ENCODE peak calls at places on chromosomes 11 and 22, in seven cellular contexts. G is right cardiac atrium; J is lower lobe of right lung; V is HepG2; Z is fibroblast of lung; K is heart right ventricle; B is CD8-positive, alpha-beta T cell. S is an unnamed sample. For H3K27me3, the result is how much of the 10 kb centered on the place peaks cover.

GRCh38 chr11:130422251-130422995 is 6.0 kb downstream of the ADAMTS8 start:
- DNase-seq in V (no peak), B (no peak), Z (no peak), G (no peak), J (no peak), K (no peak), S (no peak)

GRCh38 chr11:112195906-112196305 is 20.6 kb downstream of the BCO2 start:
- DNase-seq in V (no peak), Z (peak), B (no peak), J (no peak), G (no peak), K (no peak), S (peak)

GRCh38 chr22:30314918-30315317 is 11.8 kb downstream of the TBC1D10A start:
- DNase-seq in G (no peak), B (peak), Z (peak), V (no peak), J (no peak), K (no peak), S (no peak)

GRCh38 chr22:37119872-37120271 is 10.4 kb upstream of the TMPRSS6 start:
- DNase-seq in Z (no peak), B (no peak), K (no peak), J (no peak), G (no peak), V (no peak), S (no peak)

GRCh38 chr11:116993599-116993998 is 104.6 kb downstream of the SIK3 start:
- DNase-seq in J (no peak), G (no peak), V (no peak), Z (peak), B (peak), K (peak), S (no peak)

GRCh38 chr11:77524539-77524938 is 50.6 kb upstream of the PAK1 start:
- DNase-seq in K (no peak), Z (no peak), B (no peak), G (no peak), V (no peak), J (no peak), S (no peak)

GRCh38 chr11:33944693-33945424 is 53.0 kb upstream of the LMO2 start:
- DNase-seq in V (no peak), K (no peak), J (no peak), G (no peak), Z (no peak), B (no peak), S (no peak)

GRCh38 chr22:18133452-18133851 is 16.5 kb upstream of the USP18 start:
- DNase-seq in B (no peak), K (no peak), G (no peak), Z (no peak), V (no peak), J (no peak), S (no peak)

GRCh38 chr22:29369460-29369859 is 18.9 kb downstream of the AP1B1 start:
- DNase-seq in J (peak), G (peak), B (no peak), K (peak), V (no peak), Z (peak), S (no peak)

GRCh38 chr22:28198692-28199091 is 279.6 kb upstream of the PITPNB start:
- DNase-seq in Z (peak), G (no peak), B (no peak), K (no peak), J (no peak), V (no peak), S (no peak)

GRCh38 chr11:3021125-3021524 is 29.0 kb upstream of the NAP1L4 start:
- DNase-seq in B (peak), K (no peak), V (peak), G (no peak), J (no peak), Z (peak), S (no peak)

GRCh38 chr11:10139656-10140055 is 154.4 kb downstream of the SBF2 start:
- DNase-seq in G (no peak), B (no peak), J (no peak), K (no peak), Z (peak), V (no peak), S (no peak)

GRCh38 chr11:20873054-20873453 is 203.7 kb downstream of the NELL1 start:
- DNase-seq in Z (no peak), K (no peak), V (peak), B (no peak), G (no peak), J (no peak), S (no peak)

GRCh38 chr11:8830641-8831040 is 80.3 kb upstream of the AKIP1 start:
- DNase-seq in J (no peak), Z (no peak), V (no peak), K (no peak), B (no peak), G (no peak), S (no peak)

GRCh38 chr11:125343086-125343731 is 152.9 kb downstream of the FEZ1 start:
- DNase-seq in V (no peak), G (no peak), K (no peak), Z (no peak), J (peak), B (no peak), S (no peak)

GRCh38 chr11:6362185-6362867 is 27.9 kb upstream of the SMPD1 start:
- DNase-seq in K (peak), J (peak), B (no peak), V (no peak), Z (no peak), G (peak), S (no peak)

GRCh38 chr22:41908409-41909289 is 6.2 kb downstream of the SHISA8 start:
- DNase-seq in J (no peak), K (no peak), V (no peak), G (no peak), B (no peak), Z (no peak), S (no peak)

GRCh38 chr22:50136431-50137047 is 34.0 kb upstream of the PANX2 start:
- DNase-seq in Z (no peak), B (no peak), J (no peak), G (no peak), K (no peak), V (no peak), S (no peak)

GRCh38 chr11:130672911-130673310 is 224.5 kb downstream of the ADAMTS15 start:
- DNase-seq in K (no peak), J (no peak), G (no peak), V (no peak), B (no peak), Z (peak), S (peak)

GRCh38 chr11:74909812-74910211 is 39.1 kb downstream of the XRRA1 start:
- DNase-seq in V (no peak), Z (no peak), G (no peak), J (no peak), K (no peak), B (no peak), S (no peak)

GRCh38 chr22:45298934-45299505 is 10.7 kb upstream of the FAM118A start:
- DNase-seq in G (no peak), Z (no peak), B (no peak), J (no peak), V (no peak), K (no peak), S (no peak)

GRCh38 chr22:48171294-48171693 is 1408.8 kb downstream of the TBC1D22A start:
- DNase-seq in J (no peak), G (no peak), K (no peak), B (no peak), V (no peak), Z (no peak), S (no peak)

GRCh38 chr11:74341926-74342325 is 30.5 kb upstream of the P4HA3 start:
- DNase-seq in J (no peak), V (no peak), G (no peak), K (no peak), B (no peak), Z (no peak), S (no peak)

GRCh38 chr11:93845181-93846092 is 5.0 kb downstream of the VSTM5 start:
- DNase-seq in B (no peak), V (no peak), J (no peak), Z (peak), G (no peak), K (no peak), S (no peak)

GRCh38 chr11:82229346-82229745 is 504.3 kb downstream of the FAM181B start:
- DNase-seq in K (no peak), Z (no peak), G (no peak), B (no peak), J (no peak), V (peak), S (no peak)

GRCh38 chr11:130089669-130090063 is 20.0 kb downstream of the APLP2 start:
- DNase-seq in V (peak), G (no peak), K (no peak), J (no peak), B (no peak), Z (no peak), S (no peak)

GRCh38 chr11:124812876-124813275 is 12.7 kb upstream of the MSANTD2 start:
- DNase-seq in K (no peak), G (no peak), V (no peak), J (no peak), Z (peak), B (no peak), S (no peak)

GRCh38 chr11:78319453-78319955 is 98.1 kb downstream of the GAB2 start:
- DNase-seq in V (no peak), G (no peak), Z (peak), B (no peak), J (no peak), K (no peak), S (no peak)

GRCh38 chr11:35045219-35045819 is 93.7 kb upstream of the CD44 start:
- DNase-seq in J (no peak), K (no peak), V (peak), B (peak), Z (no peak), G (no peak), S (no peak)

GRCh38 chr22:21726650-21727049 is 8.9 kb downstream of the YPEL1 start:
- DNase-seq in K (no peak), G (no peak), V (peak), B (peak), Z (no peak), J (no peak), S (no peak)

GRCh38 chr22:22995166-22995565 is 75.2 kb upstream of the GNAZ start:
- DNase-seq in V (no peak), B (no peak), J (no peak), G (no peak), Z (no peak), K (no peak), S (no peak)

GRCh38 chr11:48170840-48171233 is 45.8 kb upstream of the OR4B1 start:
- DNase-seq in B (no peak), V (no peak), Z (peak), G (no peak), J (no peak), K (no peak), S (no peak)

GRCh38 chr11:116513894-116514293 is 258.9 kb downstream of the BUD13 start:
- DNase-seq in V (peak), B (no peak), Z (peak), K (peak), J (no peak), G (no peak), S (no peak)

GRCh38 chr11:18700872-18701271 is 2.3 kb downstream of the TMEM86A start:
- DNase-seq in G (no peak), Z (no peak), J (no peak), V (no peak), B (no peak), K (no peak), S (no peak)

GRCh38 chr11:18704045-18704645 is 5.6 kb downstream of the TMEM86A start:
- DNase-seq in B (no peak), K (no peak), V (no peak), Z (no peak), G (no peak), J (no peak), S (no peak)

GRCh38 chr11:18704698-18705097 is 6.1 kb downstream of the TMEM86A start:
- DNase-seq in G (no peak), B (no peak), K (no peak), J (no peak), V (no peak), Z (no peak), S (no peak)

GRCh38 chr11:18701614-18702216 is 3.1 kb downstream of the TMEM86A start:
- DNase-seq in V (no peak), J (no peak), K (no peak), B (no peak), G (no peak), Z (no peak), S (no peak)

DNA sequence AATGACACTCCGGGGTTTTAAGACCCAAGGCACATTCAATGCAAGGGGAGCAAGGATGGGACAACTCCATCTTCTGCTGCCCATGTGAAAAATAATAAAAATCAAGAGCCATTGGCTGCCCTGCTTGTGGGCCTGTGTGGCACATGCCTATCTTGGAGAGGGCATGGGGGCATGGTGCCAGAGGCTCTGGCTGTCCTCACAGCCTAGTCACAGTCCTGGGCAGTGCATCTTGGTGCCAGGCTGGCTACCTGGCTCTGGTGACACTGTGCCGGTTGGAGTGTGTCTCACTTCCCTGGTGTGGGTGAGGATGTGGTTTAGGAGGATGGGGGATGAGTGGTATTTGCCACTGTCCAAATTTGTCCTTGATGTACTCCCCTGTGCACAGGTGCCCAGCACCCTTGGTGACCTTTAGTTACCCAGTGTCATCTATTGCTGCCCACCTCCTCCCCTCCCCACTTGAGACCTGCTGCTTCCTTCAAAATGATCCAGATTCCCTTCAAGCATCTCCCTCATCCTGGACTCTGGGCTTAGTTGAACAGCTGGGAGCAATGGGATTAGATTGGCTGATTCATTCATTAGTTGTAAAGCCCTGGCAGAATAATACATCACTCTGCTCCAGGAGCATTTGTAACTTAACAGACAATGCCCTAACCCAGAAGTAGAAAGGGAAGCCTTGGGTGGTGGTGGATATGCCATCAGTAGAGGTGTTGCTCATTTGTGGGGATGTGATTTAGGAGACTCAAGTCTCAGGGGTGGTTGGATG is 4.6 kb downstream of the TMEM86A start:
- DNase-seq in B (no peak), G (no peak), J (no peak), K (no peak), Z (no peak), V (no peak), S (no peak)
- H3K27me3 ChIP-seq in B (under half), G (under half), J (under half), K (under half), Z (under half), V (half or more), S (under half)

GRCh38 chr11:64351136-64351631 is 7.8 kb upstream of the RPS6KA4 start:
- DNase-seq in K (no peak), G (no peak), B (no peak), Z (no peak), J (no peak), V (no peak), S (no peak)
- H3K4me3 ChIP-seq in K (no peak), G (no peak), B (no peak), Z (no peak), J (no peak), V (no peak), S (no peak)

GRCh38 chr11:120054016-120054752 is 83.7 kb downstream of the TRIM29 start:
- DNase-seq in J (no peak), K (no peak), G (no peak), Z (no peak), V (no peak), B (no peak), S (no peak)
- H3K27me3 ChIP-seq in J (under half), K (under half), G (under half), Z (under half), V (under half), B (under half), S (under half)

GRCh38 chr11:100686476-100686875 is 612 bp upstream of the ARHGAP42 start:
- DNase-seq in B (no peak), K (no peak), V (no peak), J (no peak), G (no peak), Z (no peak), S (no peak)
- H3K4me3 ChIP-seq in B (no peak), K (peak), V (peak), J (peak), G (peak), Z (peak), S (peak)